ENCODE peak calls at places on chromosomes 12 and 14, in ten cellular contexts. J, O, D, N, U, W, V, F, H and Z are unnamed samples.

GRCh38 chr12:25041006-25041741 is 92.3 kb upstream of the BCAT1 start:
- DNase-seq in O (no peak), W (no peak), U (peak; percentile 5), F (no peak), V (no peak), J (peak; percentile 66), H (no peak), D (no peak), N (no peak), Z (peak; percentile 16)

GRCh38 chr12:68633614-68634558 is 23.2 kb downstream of the RAP1B start:
- DNase-seq in D (no peak), W (no peak), N (no peak), V (no peak), U (no peak), J (no peak), F (no peak), H (no peak), O (no peak), Z (no peak)

GRCh38 chr12:38771871-38772270 is 133.5 kb downstream of the CPNE8 start:
- DNase-seq in H (no peak), O (no peak), F (no peak), D (no peak), N (no peak), W (no peak), U (peak; percentile 6), V (no peak), J (peak; percentile 84), Z (peak; percentile 24)

GRCh38 chr14:69606258-69606657 is 5.1 kb upstream of the SUSD6 start:
- DNase-seq in F (no peak), H (no peak), O (no peak), V (no peak), U (no peak), N (no peak), D (no peak), J (no peak), W (no peak), Z (no peak)

GRCh38 chr14:104436741-104437701 is 142.5 kb upstream of the C14orf180 start:
- DNase-seq in N (peak; percentile 74), H (no peak), J (no peak), O (no peak), W (no peak), D (no peak), U (no peak), V (no peak), F (peak; percentile 62), Z (no peak)

GRCh38 chr14:75222208-75222701 is 45.8 kb upstream of the TMED10 start:
- DNase-seq in F (peak; percentile 73), N (no peak), V (no peak), D (peak; percentile 38), O (no peak), J (peak; percentile 62), U (peak; percentile 67), H (no peak), W (peak; percentile 99), Z (peak; percentile 51)

GRCh38 chr14:88310457-88310856 is 12.6 kb downstream of the KCNK10 start:
- DNase-seq in O (no peak), V (no peak), J (no peak), W (no peak), D (no peak), H (no peak), N (no peak), F (no peak), U (no peak), Z (no peak)

GRCh38 chr14:39977198-39977597 is 545.0 kb upstream of the FBXO33 start:
- DNase-seq in N (no peak), D (no peak), U (no peak), O (no peak), F (no peak), W (no peak), H (no peak), J (no peak), V (no peak), Z (no peak)

GRCh38 chr12:111768159-111768895 is 1.6 kb downstream of the ALDH2 start:
- DNase-seq in F (no peak), W (no peak), N (no peak), H (no peak), O (no peak), U (no peak), J (no peak), D (no peak), V (no peak), Z (no peak)

GRCh38 chr12:96400631-96401060 is 407 bp upstream of the CDK17 start:
- DNase-seq in H (no peak), F (no peak), W (peak; percentile 56), O (no peak), N (no peak), U (peak; percentile 61), D (no peak), J (no peak), V (no peak), Z (no peak)

GRCh38 chr12:89893972-89894706 is 185.5 kb upstream of the ATP2B1 start:
- DNase-seq in F (no peak), N (no peak), W (peak; percentile 71), J (peak; percentile 29), O (no peak), H (no peak), U (peak; percentile 82), V (no peak), D (no peak), Z (no peak)

GRCh38 chr12:47367912-47368537 is 288.3 kb upstream of the AMIGO2 start:
- DNase-seq in O (no peak), U (no peak), V (no peak), F (no peak), H (no peak), J (no peak), N (no peak), D (no peak), W (no peak), Z (no peak)

GRCh38 chr12:30624009-30624408 is 71.7 kb downstream of the IPO8 start:
- DNase-seq in O (no peak), F (no peak), J (no peak), N (no peak), U (no peak), W (no peak), H (no peak), V (no peak), D (no peak), Z (no peak)

DNA sequence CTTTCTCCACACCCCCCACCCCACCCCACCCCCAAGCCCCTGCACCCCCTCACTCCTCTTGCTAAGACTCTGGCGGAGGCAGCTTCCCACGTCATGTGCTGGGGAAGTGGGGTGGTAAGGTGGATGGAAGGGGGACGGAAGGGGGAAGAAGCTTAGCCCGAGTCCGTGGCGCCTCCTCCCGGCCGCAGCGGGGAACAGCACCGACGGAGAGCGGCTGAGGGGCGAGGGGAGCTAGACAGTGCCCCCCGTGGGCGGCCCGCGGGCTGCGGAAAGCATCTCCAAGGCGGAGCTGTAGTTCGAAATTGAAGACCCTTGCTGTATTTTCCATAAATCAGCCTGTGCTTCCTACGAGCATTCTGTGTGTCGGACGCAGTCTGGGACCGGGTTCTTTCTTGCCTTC is 608 bp upstream of the GRIN2B start:
- DNase-seq in N (no peak), H (no peak), J (peak; percentile 11), O (no peak), V (peak; percentile 20), D (peak; percentile 88), W (no peak), F (no peak), U (no peak), Z (no peak)
- TF ChIP-seq CTCF in N (no peak), H (no peak), J (peak; percentile 34), O (no peak), V (peak; percentile 9), D (peak; percentile 82), W (no peak), F (no peak), U (no peak), Z (no peak)

GRCh38 chr12:101066489-101066888 is 143.5 kb downstream of the SLC5A8 start:
- DNase-seq in N (no peak), H (no peak), D (peak; percentile 28), U (no peak), W (no peak), F (no peak), J (no peak), V (no peak), O (no peak), Z (no peak)

GRCh38 chr12:101064721-101065120 is 145.3 kb downstream of the SLC5A8 start:
- DNase-seq in J (no peak), H (no peak), D (no peak), V (no peak), O (no peak), N (no peak), U (no peak), W (no peak), F (no peak), Z (no peak)

DNA sequence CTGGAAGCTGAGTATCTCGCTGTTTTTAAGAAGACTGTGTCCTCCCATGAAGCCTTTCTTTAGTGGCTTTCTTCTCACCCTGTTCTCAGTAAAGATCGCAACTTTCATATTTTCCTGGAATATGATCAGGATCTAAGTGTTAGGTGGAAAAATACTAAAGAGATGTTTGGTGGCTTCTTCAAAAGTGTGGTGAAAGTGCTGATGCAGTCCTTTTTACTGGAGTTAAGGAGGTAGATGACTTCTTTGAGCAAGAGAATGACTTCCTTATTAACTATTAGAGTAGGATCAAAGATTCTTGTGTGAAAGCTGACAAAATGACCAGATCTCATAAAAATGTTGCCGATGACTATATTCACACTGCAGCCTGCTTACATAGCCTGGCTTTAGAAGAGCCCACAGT is 141.6 kb downstream of the SLC5A8 start:
- DNase-seq in O (no peak), W (no peak), V (no peak), J (no peak), D (no peak), H (no peak), U (no peak), N (no peak), F (no peak), Z (no peak)
- TF ChIP-seq CTCF in O (no peak), W (no peak), V (no peak), J (no peak), D (no peak), H (no peak), U (no peak), N (no peak), F (no peak), Z (no peak)

GRCh38 chr12:3833670-3834310 is 39.4 kb downstream of the PARP11 start:
- DNase-seq in H (no peak), N (no peak), J (no peak), O (no peak), F (no peak), W (no peak), D (peak; percentile 60), V (peak; percentile 4), U (no peak), Z (no peak)
- TF ChIP-seq CTCF in H (no peak), N (no peak), J (no peak), O (no peak), F (no peak), W (no peak), D (peak; percentile 10), V (no peak), U (no peak), Z (no peak)

DNA sequence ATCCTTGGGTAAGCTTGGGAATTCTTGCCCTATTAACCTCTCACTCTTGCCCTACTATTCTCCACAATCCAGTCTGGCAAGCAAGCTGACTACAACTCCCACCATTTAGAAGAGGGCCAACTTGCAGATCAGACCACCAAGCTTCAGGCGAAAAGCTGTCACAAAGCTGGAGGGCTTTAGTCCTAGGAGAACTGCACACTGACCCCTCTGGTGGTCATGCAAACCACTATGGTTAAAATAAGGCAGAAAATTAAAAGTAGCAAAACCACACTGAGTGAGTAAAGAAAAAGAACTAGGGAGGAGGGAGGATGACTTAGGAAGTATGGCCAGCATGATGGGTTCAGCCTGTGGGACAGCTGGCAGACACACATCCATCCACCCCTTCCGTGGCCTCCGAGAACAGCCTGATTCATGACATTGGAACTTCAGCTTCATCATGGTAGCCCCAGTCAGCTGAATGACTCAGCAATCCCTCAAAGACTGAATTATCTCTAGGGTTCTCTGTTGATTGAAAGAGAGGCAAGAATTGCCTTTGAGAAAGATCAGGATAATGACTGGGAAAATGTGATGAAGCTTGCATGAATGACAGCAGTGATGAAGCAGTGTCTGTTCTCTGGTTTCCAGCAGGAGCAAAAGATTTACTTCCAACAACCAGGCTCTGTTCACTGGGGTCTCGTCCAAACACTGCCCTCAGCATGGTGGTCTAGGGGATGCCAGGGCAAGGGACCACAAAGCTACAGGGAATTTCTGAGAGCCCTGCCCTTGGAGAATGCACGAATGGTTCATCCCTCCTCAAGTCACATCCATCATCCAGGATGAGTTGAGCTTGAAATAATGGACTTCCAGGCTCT is 24.4 kb downstream of the PITPNM2 start:
- DNase-seq in N (no peak), W (peak; percentile 99), O (no peak), V (no peak), F (peak; percentile 82), U (peak; percentile 64), J (no peak), H (no peak), D (no peak), Z (no peak)
- TF ChIP-seq CTCF in N (no peak), W (peak; percentile 41), O (no peak), V (peak; percentile 44), F (no peak), U (peak; percentile 23), J (no peak), H (no peak), D (peak; percentile 16), Z (no peak)